ENCODE peak calls at places on chromosomes 11 and 22, in ten cellular contexts. One of them, this sample, is unnamed.

GRCh38 chr11:6992026-6992425 is 28.1 kb downstream of the ZNF214 start:
- DNase-seq in AML-193: no peak
- DNase-seq in choroid plexus epithelial cell: peak
- DNase-seq in AG20443: peak
- DNase-seq in endothelial cell: no peak
- DNase-seq in activated CD4-positive, alpha-beta T cell treated with anti-CD3 and anti-CD28 coated beads for 48 hours: no peak
- DNase-seq in activated naive CD4-positive, alpha-beta T cell: no peak
- DNase-seq in neural crest cell: no peak
- DNase-seq in adrenal gland: no peak
- DNase-seq in fibroblast of lung: peak
- DNase-seq in this sample: no peak

GRCh38 chr22:21796863-21797262 is 61.3 kb upstream of the YPEL1 start:
- DNase-seq in AML-193: no peak
- DNase-seq in neural crest cell: no peak
- DNase-seq in activated naive CD4-positive, alpha-beta T cell: no peak
- DNase-seq in AG20443: no peak
- DNase-seq in choroid plexus epithelial cell: no peak
- DNase-seq in adrenal gland: no peak
- DNase-seq in activated CD4-positive, alpha-beta T cell treated with anti-CD3 and anti-CD28 coated beads for 48 hours: no peak
- DNase-seq in fibroblast of lung: no peak
- DNase-seq in endothelial cell: no peak
- DNase-seq in this sample: peak

GRCh38 chr22:32804036-32804435 is 2.5 kb downstream of the TIMP3 start:
- DNase-seq in activated CD4-positive, alpha-beta T cell treated with anti-CD3 and anti-CD28 coated beads for 48 hours: no peak
- DNase-seq in activated naive CD4-positive, alpha-beta T cell: no peak
- DNase-seq in choroid plexus epithelial cell: peak
- DNase-seq in adrenal gland: no peak
- DNase-seq in AML-193: no peak
- DNase-seq in endothelial cell: no peak
- DNase-seq in fibroblast of lung: peak
- DNase-seq in AG20443: peak
- DNase-seq in neural crest cell: no peak
- DNase-seq in this sample: peak

GRCh38 chr11:69000831-69001245 is 12.2 kb downstream of the MRGPRF start:
- DNase-seq in AML-193: no peak
- DNase-seq in endothelial cell: no peak
- DNase-seq in choroid plexus epithelial cell: peak
- DNase-seq in neural crest cell: no peak
- DNase-seq in adrenal gland: peak
- DNase-seq in AG20443: peak
- DNase-seq in fibroblast of lung: peak
- DNase-seq in activated CD4-positive, alpha-beta T cell treated with anti-CD3 and anti-CD28 coated beads for 48 hours: no peak
- DNase-seq in activated naive CD4-positive, alpha-beta T cell: no peak
- DNase-seq in this sample: peak

GRCh38 chr11:29959488-29959887 is 57.3 kb downstream of the KCNA4 start:
- DNase-seq in adrenal gland: no peak
- DNase-seq in AML-193: no peak
- DNase-seq in endothelial cell: no peak
- DNase-seq in fibroblast of lung: no peak
- DNase-seq in neural crest cell: no peak
- DNase-seq in AG20443: no peak
- DNase-seq in activated CD4-positive, alpha-beta T cell treated with anti-CD3 and anti-CD28 coated beads for 48 hours: no peak
- DNase-seq in choroid plexus epithelial cell: no peak
- DNase-seq in activated naive CD4-positive, alpha-beta T cell: no peak
- DNase-seq in this sample: no peak

GRCh38 chr11:73235236-73235786 is 17.2 kb downstream of the P2RY2 start:
- DNase-seq in activated CD4-positive, alpha-beta T cell treated with anti-CD3 and anti-CD28 coated beads for 48 hours: no peak
- DNase-seq in activated naive CD4-positive, alpha-beta T cell: no peak
- DNase-seq in AG20443: no peak
- DNase-seq in neural crest cell: no peak
- DNase-seq in choroid plexus epithelial cell: no peak
- DNase-seq in AML-193: no peak
- DNase-seq in fibroblast of lung: no peak
- DNase-seq in endothelial cell: no peak
- DNase-seq in adrenal gland: no peak
- DNase-seq in this sample: no peak

GRCh38 chr11:129223701-129224149 is 31.6 kb upstream of the ARHGAP32 start:
- DNase-seq in adrenal gland: no peak
- DNase-seq in AG20443: peak
- DNase-seq in endothelial cell: no peak
- DNase-seq in choroid plexus epithelial cell: peak
- DNase-seq in activated CD4-positive, alpha-beta T cell treated with anti-CD3 and anti-CD28 coated beads for 48 hours: no peak
- DNase-seq in neural crest cell: no peak
- DNase-seq in fibroblast of lung: peak
- DNase-seq in AML-193: no peak
- DNase-seq in activated naive CD4-positive, alpha-beta T cell: no peak
- DNase-seq in this sample: no peak

GRCh38 chr11:95269402-95269801 is 38.4 kb upstream of the SESN3 start:
- DNase-seq in choroid plexus epithelial cell: no peak
- DNase-seq in AG20443: no peak
- DNase-seq in activated CD4-positive, alpha-beta T cell treated with anti-CD3 and anti-CD28 coated beads for 48 hours: no peak
- DNase-seq in AML-193: peak
- DNase-seq in activated naive CD4-positive, alpha-beta T cell: no peak
- DNase-seq in fibroblast of lung: no peak
- DNase-seq in neural crest cell: no peak
- DNase-seq in endothelial cell: no peak
- DNase-seq in adrenal gland: no peak
- DNase-seq in this sample: no peak

GRCh38 chr11:14340721-14341120 is 18.3 kb downstream of the RRAS2 start:
- DNase-seq in adrenal gland: no peak
- DNase-seq in AG20443: no peak
- DNase-seq in fibroblast of lung: no peak
- DNase-seq in AML-193: no peak
- DNase-seq in neural crest cell: no peak
- DNase-seq in endothelial cell: no peak
- DNase-seq in activated naive CD4-positive, alpha-beta T cell: no peak
- DNase-seq in choroid plexus epithelial cell: no peak
- DNase-seq in activated CD4-positive, alpha-beta T cell treated with anti-CD3 and anti-CD28 coated beads for 48 hours: no peak
- DNase-seq in this sample: no peak

GRCh38 chr22:29328055-29328454 is 12.6 kb upstream of the RASL10A start:
- DNase-seq in endothelial cell: no peak
- DNase-seq in activated naive CD4-positive, alpha-beta T cell: no peak
- DNase-seq in AML-193: no peak
- DNase-seq in adrenal gland: no peak
- DNase-seq in neural crest cell: no peak
- DNase-seq in choroid plexus epithelial cell: no peak
- DNase-seq in activated CD4-positive, alpha-beta T cell treated with anti-CD3 and anti-CD28 coated beads for 48 hours: no peak
- DNase-seq in AG20443: no peak
- DNase-seq in fibroblast of lung: no peak
- DNase-seq in this sample: no peak

GRCh38 chr11:6351782-6352181 is 31.5 kb upstream of the CAVIN3 start:
- DNase-seq in activated naive CD4-positive, alpha-beta T cell: no peak
- DNase-seq in AML-193: no peak
- DNase-seq in activated CD4-positive, alpha-beta T cell treated with anti-CD3 and anti-CD28 coated beads for 48 hours: peak
- DNase-seq in neural crest cell: no peak
- DNase-seq in adrenal gland: no peak
- DNase-seq in choroid plexus epithelial cell: no peak
- DNase-seq in fibroblast of lung: no peak
- DNase-seq in endothelial cell: no peak
- DNase-seq in AG20443: no peak
- DNase-seq in this sample: no peak

GRCh38 chr11:129729823-129730222 is 85.8 kb upstream of the TMEM45B start:
- DNase-seq in AG20443: no peak
- DNase-seq in endothelial cell: no peak
- DNase-seq in AML-193: no peak
- DNase-seq in choroid plexus epithelial cell: no peak
- DNase-seq in neural crest cell: no peak
- DNase-seq in fibroblast of lung: no peak
- DNase-seq in activated CD4-positive, alpha-beta T cell treated with anti-CD3 and anti-CD28 coated beads for 48 hours: no peak
- DNase-seq in activated naive CD4-positive, alpha-beta T cell: no peak
- DNase-seq in adrenal gland: no peak
- DNase-seq in this sample: no peak

GRCh38 chr11:120994460-120994859 is 29.4 kb upstream of the TBCEL start:
- DNase-seq in choroid plexus epithelial cell: no peak
- DNase-seq in fibroblast of lung: no peak
- DNase-seq in AG20443: no peak
- DNase-seq in AML-193: no peak
- DNase-seq in activated naive CD4-positive, alpha-beta T cell: no peak
- DNase-seq in adrenal gland: no peak
- DNase-seq in endothelial cell: no peak
- DNase-seq in activated CD4-positive, alpha-beta T cell treated with anti-CD3 and anti-CD28 coated beads for 48 hours: no peak
- DNase-seq in neural crest cell: no peak
- DNase-seq in this sample: no peak

GRCh38 chr11:118216621-118217526 is 7.9 kb downstream of the JAML start:
- DNase-seq in AG20443: no peak
- DNase-seq in fibroblast of lung: no peak
- DNase-seq in activated naive CD4-positive, alpha-beta T cell: no peak
- DNase-seq in adrenal gland: no peak
- DNase-seq in choroid plexus epithelial cell: no peak
- DNase-seq in neural crest cell: no peak
- DNase-seq in endothelial cell: no peak
- DNase-seq in AML-193: no peak
- DNase-seq in activated CD4-positive, alpha-beta T cell treated with anti-CD3 and anti-CD28 coated beads for 48 hours: peak
- DNase-seq in this sample: no peak

GRCh38 chr11:107598225-107599139 is 7.5 kb downstream of the ELMOD1 start:
- DNase-seq in choroid plexus epithelial cell: peak
- DNase-seq in neural crest cell: no peak
- DNase-seq in activated CD4-positive, alpha-beta T cell treated with anti-CD3 and anti-CD28 coated beads for 48 hours: peak
- DNase-seq in AML-193: peak
- DNase-seq in AG20443: peak
- DNase-seq in adrenal gland: peak
- DNase-seq in endothelial cell: peak
- DNase-seq in fibroblast of lung: no peak
- DNase-seq in activated naive CD4-positive, alpha-beta T cell: no peak
- DNase-seq in this sample: no peak

GRCh38 chr11:71086687-71087258 is 165.6 kb downstream of the SHANK2 start:
- DNase-seq in endothelial cell: peak
- DNase-seq in AG20443: peak
- DNase-seq in activated naive CD4-positive, alpha-beta T cell: no peak
- DNase-seq in adrenal gland: peak
- DNase-seq in choroid plexus epithelial cell: peak
- DNase-seq in activated CD4-positive, alpha-beta T cell treated with anti-CD3 and anti-CD28 coated beads for 48 hours: no peak
- DNase-seq in neural crest cell: peak
- DNase-seq in AML-193: no peak
- DNase-seq in fibroblast of lung: no peak
- DNase-seq in this sample: no peak

GRCh38 chr22:44071760-44072159 is 47.7 kb downstream of the PARVB start:
- DNase-seq in choroid plexus epithelial cell: no peak
- DNase-seq in adrenal gland: no peak
- DNase-seq in fibroblast of lung: no peak
- DNase-seq in AML-193: no peak
- DNase-seq in activated naive CD4-positive, alpha-beta T cell: no peak
- DNase-seq in neural crest cell: no peak
- DNase-seq in endothelial cell: no peak
- DNase-seq in activated CD4-positive, alpha-beta T cell treated with anti-CD3 and anti-CD28 coated beads for 48 hours: no peak
- DNase-seq in AG20443: no peak
- DNase-seq in this sample: no peak

GRCh38 chr11:118223992-118224391 is 819 bp downstream of the JAML start:
- DNase-seq in adrenal gland: no peak
- DNase-seq in activated CD4-positive, alpha-beta T cell treated with anti-CD3 and anti-CD28 coated beads for 48 hours: peak
- DNase-seq in endothelial cell: no peak
- DNase-seq in neural crest cell: no peak
- DNase-seq in AML-193: no peak
- DNase-seq in AG20443: no peak
- DNase-seq in fibroblast of lung: no peak
- DNase-seq in choroid plexus epithelial cell: no peak
- DNase-seq in activated naive CD4-positive, alpha-beta T cell: no peak
- DNase-seq in this sample: no peak

GRCh38 chr22:39622881-39623367 is 52.4 kb downstream of the CACNA1I start:
- DNase-seq in fibroblast of lung: peak
- DNase-seq in choroid plexus epithelial cell: peak
- DNase-seq in activated CD4-positive, alpha-beta T cell treated with anti-CD3 and anti-CD28 coated beads for 48 hours: peak
- DNase-seq in AG20443: peak
- DNase-seq in adrenal gland: peak
- DNase-seq in activated naive CD4-positive, alpha-beta T cell: peak
- DNase-seq in neural crest cell: peak
- DNase-seq in AML-193: no peak
- DNase-seq in endothelial cell: peak
- DNase-seq in this sample: peak

GRCh38 chr22:44526431-44527115 is 28.5 kb upstream of the RTL6 start:
- DNase-seq in activated CD4-positive, alpha-beta T cell treated with anti-CD3 and anti-CD28 coated beads for 48 hours: no peak
- DNase-seq in neural crest cell: no peak
- DNase-seq in adrenal gland: no peak
- DNase-seq in AG20443: no peak
- DNase-seq in activated naive CD4-positive, alpha-beta T cell: no peak
- DNase-seq in fibroblast of lung: no peak
- DNase-seq in choroid plexus epithelial cell: no peak
- DNase-seq in endothelial cell: no peak
- DNase-seq in AML-193: no peak
- DNase-seq in this sample: no peak

GRCh38 chr11:10394229-10395100 is 60.6 kb upstream of the AMPD3 start:
- DNase-seq in neural crest cell: no peak
- DNase-seq in AG20443: peak
- DNase-seq in endothelial cell: no peak
- DNase-seq in AML-193: no peak
- DNase-seq in activated naive CD4-positive, alpha-beta T cell: no peak
- DNase-seq in fibroblast of lung: peak
- DNase-seq in adrenal gland: no peak
- DNase-seq in choroid plexus epithelial cell: peak
- DNase-seq in activated CD4-positive, alpha-beta T cell treated with anti-CD3 and anti-CD28 coated beads for 48 hours: no peak
- DNase-seq in this sample: no peak

GRCh38 chr11:75894036-75894585 is 79.1 kb downstream of the UVRAG start:
- DNase-seq in AG20443: no peak
- DNase-seq in endothelial cell: no peak
- DNase-seq in neural crest cell: no peak
- DNase-seq in AML-193: no peak
- DNase-seq in fibroblast of lung: no peak
- DNase-seq in choroid plexus epithelial cell: no peak
- DNase-seq in activated naive CD4-positive, alpha-beta T cell: no peak
- DNase-seq in adrenal gland: no peak
- DNase-seq in activated CD4-positive, alpha-beta T cell treated with anti-CD3 and anti-CD28 coated beads for 48 hours: peak
- DNase-seq in this sample: no peak

GRCh38 chr11:95977534-95978174 is 53.7 kb upstream of the MTMR2 start:
- DNase-seq in activated naive CD4-positive, alpha-beta T cell: no peak
- DNase-seq in AG20443: no peak
- DNase-seq in choroid plexus epithelial cell: peak
- DNase-seq in endothelial cell: no peak
- DNase-seq in fibroblast of lung: peak
- DNase-seq in neural crest cell: no peak
- DNase-seq in activated CD4-positive, alpha-beta T cell treated with anti-CD3 and anti-CD28 coated beads for 48 hours: no peak
- DNase-seq in AML-193: no peak
- DNase-seq in adrenal gland: no peak
- DNase-seq in this sample: no peak

GRCh38 chr11:72231396-72232259 is 7.1 kb downstream of the INPPL1 start:
- DNase-seq in neural crest cell: no peak
- DNase-seq in endothelial cell: no peak
- DNase-seq in activated naive CD4-positive, alpha-beta T cell: no peak
- DNase-seq in choroid plexus epithelial cell: no peak
- DNase-seq in AG20443: no peak
- DNase-seq in AML-193: no peak
- DNase-seq in fibroblast of lung: no peak
- DNase-seq in activated CD4-positive, alpha-beta T cell treated with anti-CD3 and anti-CD28 coated beads for 48 hours: no peak
- DNase-seq in adrenal gland: no peak
- DNase-seq in this sample: no peak

GRCh38 chr11:16456366-16456765 is 100.0 kb upstream of the SOX6 start:
- DNase-seq in fibroblast of lung: peak
- DNase-seq in AML-193: no peak
- DNase-seq in adrenal gland: no peak
- DNase-seq in endothelial cell: no peak
- DNase-seq in activated naive CD4-positive, alpha-beta T cell: no peak
- DNase-seq in activated CD4-positive, alpha-beta T cell treated with anti-CD3 and anti-CD28 coated beads for 48 hours: no peak
- DNase-seq in choroid plexus epithelial cell: no peak
- DNase-seq in AG20443: no peak
- DNase-seq in neural crest cell: no peak
- DNase-seq in this sample: no peak

GRCh38 chr11:87338046-87338639 is 300.4 kb downstream of the TMEM135 start:
- DNase-seq in fibroblast of lung: no peak
- DNase-seq in endothelial cell: no peak
- DNase-seq in neural crest cell: no peak
- DNase-seq in adrenal gland: no peak
- DNase-seq in choroid plexus epithelial cell: no peak
- DNase-seq in AML-193: no peak
- DNase-seq in activated CD4-positive, alpha-beta T cell treated with anti-CD3 and anti-CD28 coated beads for 48 hours: no peak
- DNase-seq in activated naive CD4-positive, alpha-beta T cell: no peak
- DNase-seq in AG20443: no peak
- DNase-seq in this sample: no peak

GRCh38 chr11:109423114-109423859 is 1.3 kb downstream of the C11orf87 start:
- DNase-seq in fibroblast of lung: peak
- DNase-seq in choroid plexus epithelial cell: peak
- DNase-seq in AG20443: peak
- DNase-seq in adrenal gland: no peak
- DNase-seq in activated naive CD4-positive, alpha-beta T cell: no peak
- DNase-seq in activated CD4-positive, alpha-beta T cell treated with anti-CD3 and anti-CD28 coated beads for 48 hours: peak
- DNase-seq in endothelial cell: peak
- DNase-seq in AML-193: no peak
- DNase-seq in neural crest cell: peak
- DNase-seq in this sample: no peak